ENCODE peak calls at places on chromosomes 16 and 17, in five cellular contexts. C is AG08395; F is lung; H is ecto neural progenitor cell; G is naive thymus-derived CD8-positive, alpha-beta T cell. Z is an unnamed sample.

GRCh38 chr17:71496552-71496951 is 624.3 kb upstream of the SOX9 start:
- DNase-seq in C (peak), F (no peak), H (no peak), G (no peak), Z (no peak)

GRCh38 chr16:76910931-76911330 is 280.1 kb upstream of the MON1B start:
- DNase-seq in C (peak), F (no peak), H (no peak), G (no peak), Z (no peak)

GRCh38 chr17:78940708-78941107 is 15.5 kb upstream of the TIMP2 start:
- DNase-seq in C (no peak), F (no peak), H (peak), G (no peak), Z (no peak)

GRCh38 chr16:78228704-78229103 is 129.2 kb downstream of the WWOX start:
- DNase-seq in C (no peak), F (peak), H (no peak), G (no peak), Z (no peak)

GRCh38 chr17:17749921-17750320 is 68.7 kb downstream of the RAI1 start:
- DNase-seq in C (peak), F (peak), H (peak), G (peak), Z (peak)

GRCh38 chr16:67199011-67199807 is at the start of gene ELMO3:
- DNase-seq in C (no peak), F (peak), H (peak), G (no peak), Z (peak)

GRCh38 chr17:2963332-2964027 is 99.9 kb downstream of the OR1D5 start:
- DNase-seq in C (no peak), F (no peak), H (no peak), G (no peak), Z (no peak)

GRCh38 chr17:59479141-59479540 is 86.3 kb upstream of the DHX40 start:
- DNase-seq in C (no peak), F (no peak), H (no peak), G (no peak), Z (no peak)

GRCh38 chr16:27314161-27314723 is 468 bp downstream of the IL4R start:
- DNase-seq in C (peak), F (peak), H (peak), G (peak), Z (peak)

GRCh38 chr16:75208242-75208825 is 1.4 kb upstream of the CTRB2 start:
- DNase-seq in C (no peak), F (no peak), H (no peak), G (no peak), Z (no peak)

GRCh38 chr16:81431554-81432353 is 12.9 kb upstream of the CMIP start:
- DNase-seq in C (peak), F (no peak), H (no peak), G (no peak), Z (no peak)

GRCh38 chr16:30458561-30459394 is 13.1 kb upstream of the SEPHS2 start:
- DNase-seq in C (no peak), F (peak), H (no peak), G (peak), Z (peak)

Z was measured in stomach.